ENCODE peak calls at places on chromosomes 2 and 18, in six cellular contexts. One of them, this sample, is unnamed.

GRCh38 chr2:5449867-5450266 is 242.3 kb upstream of the SOX11 start:
- DNase-seq in H4: no peak
- DNase-seq in GM03348: no peak
- DNase-seq in amygdala: no peak
- DNase-seq in T-helper 2 cell: no peak
- DNase-seq in dermis blood vessel endothelial cell: no peak
- DNase-seq in this sample: no peak

GRCh38 chr2:218805627-218806026 is 23.7 kb downstream of the CYP27A1 start:
- DNase-seq in H4: no peak
- DNase-seq in GM03348: no peak
- DNase-seq in amygdala: no peak
- DNase-seq in T-helper 2 cell: no peak
- DNase-seq in dermis blood vessel endothelial cell: peak; percentile 16
- DNase-seq in this sample: no peak

GRCh38 chr18:48323151-48323550 is 86.0 kb downstream of the ZBTB7C start:
- DNase-seq in H4: no peak
- DNase-seq in GM03348: no peak
- DNase-seq in amygdala: no peak
- DNase-seq in T-helper 2 cell: no peak
- DNase-seq in dermis blood vessel endothelial cell: no peak
- DNase-seq in this sample: no peak

GRCh38 chr2:105812180-105813044 is 67.7 kb downstream of the NCK2 start:
- DNase-seq in H4: no peak
- DNase-seq in GM03348: peak; percentile 46
- DNase-seq in amygdala: peak; percentile 60
- DNase-seq in T-helper 2 cell: no peak
- DNase-seq in dermis blood vessel endothelial cell: no peak
- DNase-seq in this sample: no peak

GRCh38 chr2:69086466-69086865 is 73.5 kb downstream of the ANTXR1 start:
- DNase-seq in H4: no peak
- DNase-seq in GM03348: no peak
- DNase-seq in amygdala: no peak
- DNase-seq in T-helper 2 cell: no peak
- DNase-seq in dermis blood vessel endothelial cell: no peak
- DNase-seq in this sample: no peak

GRCh38 chr2:157849591-157849990 is 26.5 kb downstream of the ACVR1 start:
- DNase-seq in H4: no peak
- DNase-seq in GM03348: no peak
- DNase-seq in amygdala: no peak
- DNase-seq in T-helper 2 cell: no peak
- DNase-seq in dermis blood vessel endothelial cell: peak; percentile 30
- DNase-seq in this sample: no peak

GRCh38 chr2:51782874-51783765 is 751.2 kb upstream of the NRXN1 start:
- DNase-seq in H4: peak; percentile 13
- DNase-seq in GM03348: peak; percentile 21
- DNase-seq in amygdala: no peak
- DNase-seq in T-helper 2 cell: no peak
- DNase-seq in dermis blood vessel endothelial cell: no peak
- DNase-seq in this sample: no peak

GRCh38 chr2:29808321-29808720 is 113.1 kb downstream of the ALK start:
- DNase-seq in H4: no peak
- DNase-seq in GM03348: no peak
- DNase-seq in amygdala: no peak
- DNase-seq in T-helper 2 cell: no peak
- DNase-seq in dermis blood vessel endothelial cell: no peak
- DNase-seq in this sample: no peak

GRCh38 chr2:232537499-232537898 is 2.0 kb upstream of the CHRNG start:
- DNase-seq in H4: no peak
- DNase-seq in GM03348: no peak
- DNase-seq in amygdala: no peak
- DNase-seq in T-helper 2 cell: no peak
- DNase-seq in dermis blood vessel endothelial cell: no peak
- DNase-seq in this sample: no peak

GRCh38 chr2:116490511-116491145 is 1323.9 kb upstream of the DDX18 start:
- DNase-seq in H4: peak; percentile 19
- DNase-seq in GM03348: no peak
- DNase-seq in amygdala: no peak
- DNase-seq in T-helper 2 cell: no peak
- DNase-seq in dermis blood vessel endothelial cell: no peak
- DNase-seq in this sample: no peak